ENCODE peak calls at places on chromosomes 16 and 17, in four cellular contexts. D, B, H and Z are unnamed samples.

GRCh38 chr17:50863221-50863843 is 2.8 kb downstream of the TOB1 start:
- DNase-seq in D (peak), B (peak), H (peak), Z (no peak)

GRCh38 chr17:17235212-17236174 is 1.5 kb downstream of the FLCN start:
- DNase-seq in D (peak), B (no peak), H (no peak), Z (no peak)

GRCh38 chr17:8794636-8795035 is 4.5 kb downstream of the MFSD6L start:
- DNase-seq in D (no peak), B (no peak), H (no peak), Z (no peak)

GRCh38 chr17:34171245-34171818 is 83.8 kb upstream of the CCL2 start:
- DNase-seq in D (peak), B (peak), H (peak), Z (no peak)

GRCh38 chr16:1167276-1168107 is 14.6 kb downstream of the CACNA1H start:
- DNase-seq in D (no peak), B (no peak), H (no peak), Z (no peak)

GRCh38 chr17:21379080-21379711 is 3.0 kb downstream of the KCNJ12 start:
- DNase-seq in D (no peak), B (no peak), H (peak), Z (no peak)

GRCh38 chr17:18146259-18146658 is 37.4 kb upstream of the ALKBH5 start:
- DNase-seq in D (no peak), B (no peak), H (no peak), Z (no peak)

GRCh38 chr16:61432421-61432820 is 603.8 kb downstream of the CDH8 start:
- DNase-seq in D (no peak), B (no peak), H (no peak), Z (no peak)

GRCh38 chr17:40329981-40330794 is 21.2 kb downstream of the RARA start:
- DNase-seq in D (no peak), B (no peak), H (no peak), Z (no peak)

GRCh38 chr16:27699540-27699939 is 149.6 kb downstream of the KATNIP start:
- DNase-seq in D (no peak), B (no peak), H (no peak), Z (no peak)

GRCh38 chr17:77437747-77438146 is 297.0 kb downstream of the SEC14L1 start:
- DNase-seq in D (no peak), B (no peak), H (no peak), Z (no peak)

GRCh38 chr17:44738214-44738906 is 20.4 kb upstream of the ADAM11 start:
- DNase-seq in D (no peak), B (peak), H (no peak), Z (no peak)

GRCh38 chr17:78822552-78822951 is 18.1 kb downstream of the USP36 start:
- DNase-seq in D (peak), B (no peak), H (no peak), Z (no peak)

GRCh38 chr17:82860606-82861392 is 21.0 kb upstream of the ZNF750 start:
- DNase-seq in D (no peak), B (no peak), H (no peak), Z (no peak)

GRCh38 chr17:48388955-48389764 is 40.9 kb downstream of the SKAP1 start:
- DNase-seq in D (no peak), B (no peak), H (no peak), Z (no peak)

GRCh38 chr17:39979021-39979660 is 1.5 kb upstream of the PSMD3 start:
- DNase-seq in D (peak), B (no peak), H (no peak), Z (peak)

GRCh38 chr16:65111306-65111705 is 10.6 kb downstream of the CDH11 start:
- DNase-seq in D (no peak), B (no peak), H (peak), Z (no peak)

GRCh38 chr16:15672514-15673167 is 22.6 kb downstream of the NDE1 start:
- DNase-seq in D (peak), B (no peak), H (peak), Z (peak)

GRCh38 chr16:4091638-4092037 is 24.6 kb downstream of the ADCY9 start:
- DNase-seq in D (no peak), B (no peak), H (no peak), Z (no peak)

GRCh38 chr16:48160575-48160974 is 4.8 kb upstream of the ABCC12 start:
- DNase-seq in D (no peak), B (no peak), H (no peak), Z (no peak)

GRCh38 chr17:78441271-78441986 is 63.0 kb downstream of the PGS1 start:
- DNase-seq in D (no peak), B (no peak), H (no peak), Z (no peak)

GRCh38 chr17:4999429-5000093 is 1.8 kb downstream of the KIF1C start:
- DNase-seq in D (no peak), B (no peak), H (no peak), Z (no peak)

GRCh38 chr16:47037396-47037745 is 63.9 kb upstream of the DNAJA2 start:
- DNase-seq in D (no peak), B (peak), H (peak), Z (no peak)

GRCh38 chr16:30144017-30144416 is 21.0 kb upstream of the MAPK3 start:
- DNase-seq in D (no peak), B (no peak), H (no peak), Z (no peak)

GRCh38 chr17:61405047-61405685 is 5.5 kb downstream of the TBX2 start:
- DNase-seq in D (peak), B (peak), H (no peak), Z (no peak)

GRCh38 chr16:72560617-72561016 is 388.7 kb upstream of the PMFBP1 start:
- DNase-seq in D (peak), B (no peak), H (no peak), Z (no peak)

GRCh38 chr17:78763561-78763960 is 18.5 kb downstream of the CYTH1 start:
- DNase-seq in D (no peak), B (no peak), H (no peak), Z (no peak)

GRCh38 chr17:46092996-46093395 is 93.9 kb downstream of the STH start:
- DNase-seq in D (peak), B (no peak), H (no peak), Z (no peak)

GRCh38 chr17:73634629-73635028 is 9.6 kb downstream of the SDK2 start:
- DNase-seq in D (no peak), B (no peak), H (no peak), Z (no peak)

GRCh38 chr16:72469932-72470331 is 298.0 kb upstream of the PMFBP1 start:
- DNase-seq in D (no peak), B (no peak), H (no peak), Z (no peak)

GRCh38 chr16:23754594-23755483 is at the start of gene CHP2:
- DNase-seq in D (no peak), B (peak), H (peak), Z (no peak)

GRCh38 chr16:53094013-53094630 is 39.3 kb downstream of the CHD9 start:
- DNase-seq in D (no peak), B (no peak), H (peak), Z (no peak)

GRCh38 chr17:56594528-56595418 is 1.3 kb downstream of the NOG start:
- DNase-seq in D (no peak), B (peak), H (no peak), Z (no peak)

GRCh38 chr16:62870554-62870953 is 834.3 kb upstream of the CDH8 start:
- DNase-seq in D (no peak), B (no peak), H (no peak), Z (no peak)

GRCh38 chr16:14307623-14308356 is 236.7 kb downstream of the MRTFB start:
- DNase-seq in D (no peak), B (peak), H (no peak), Z (no peak)

GRCh38 chr16:87592018-87592712 is 10.1 kb upstream of the JPH3 start:
- DNase-seq in D (no peak), B (no peak), H (no peak), Z (no peak)

GRCh38 chr17:39666601-39667261 is 1.5 kb upstream of the PNMT start:
- DNase-seq in D (no peak), B (no peak), H (no peak), Z (no peak)

GRCh38 chr16:64343061-64343819 is 778.6 kb downstream of the CDH11 start:
- DNase-seq in D (no peak), B (no peak), H (no peak), Z (no peak)

GRCh38 chr16:714558-715447 is at the start of gene METRN:
- DNase-seq in D (peak), B (peak), H (peak), Z (no peak)

GRCh38 chr17:75897076-75898019 is 597 bp upstream of the TRIM65 start:
- DNase-seq in D (no peak), B (peak), H (peak), Z (no peak)
- H3K9ac ChIP-seq in D (peak), B (no peak), H (peak), Z (no peak)

DNA sequence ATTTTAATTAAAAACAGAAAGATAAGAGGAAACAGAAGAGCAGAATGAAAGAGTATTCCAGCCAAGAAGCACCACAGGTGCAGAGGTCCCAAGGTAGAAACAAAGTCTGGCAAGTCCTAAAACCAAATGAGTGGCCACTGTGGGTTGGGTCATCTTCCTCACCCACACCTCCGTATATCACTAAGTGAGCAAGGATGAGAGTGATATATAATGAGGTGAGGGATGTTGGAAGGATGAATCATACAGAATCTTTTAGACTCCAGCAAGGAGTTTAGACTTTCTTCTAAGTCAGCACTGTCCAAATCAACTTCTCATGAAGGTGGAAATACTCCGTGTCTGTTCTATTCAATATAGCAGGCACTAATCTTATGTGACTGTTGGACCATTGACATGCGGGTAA is 70.8 kb downstream of the SHISA9 start:
- DNase-seq in D (no peak), B (no peak), H (no peak), Z (no peak)
- H3K27ac ChIP-seq in D (no peak), B (no peak), H (no peak), Z (no peak)

DNA sequence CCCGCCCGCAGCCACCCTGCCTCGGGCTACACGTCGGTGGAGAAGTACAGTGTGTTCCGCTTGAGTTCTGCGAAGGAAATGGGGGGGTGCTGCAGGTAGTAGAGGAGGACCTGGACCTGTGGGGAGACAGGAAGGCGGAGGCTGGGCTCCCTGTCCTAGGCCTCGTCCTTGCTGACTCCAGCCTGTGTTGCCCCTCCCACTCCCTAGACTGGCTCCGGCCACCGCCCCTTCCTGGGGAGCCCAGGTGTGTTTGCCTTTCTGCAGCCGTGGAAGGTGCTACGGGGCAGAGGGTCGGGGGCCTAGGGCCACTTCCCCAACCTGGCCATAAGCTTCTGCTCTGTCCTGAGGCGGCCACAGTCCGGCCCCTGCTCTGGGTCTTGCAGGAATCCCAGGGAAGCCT is 9.1 kb downstream of the TIMM22 start:
- DNase-seq in D (no peak), B (no peak), H (peak), Z (no peak)
- H3K9ac ChIP-seq in D (no peak), B (no peak), H (no peak), Z (no peak)

GRCh38 chr16:54284319-54284930 is 2.2 kb downstream of the IRX3 start:
- DNase-seq in D (no peak), B (peak), H (no peak), Z (no peak)

GRCh38 chr16:54284931-54285413 is 1.6 kb downstream of the IRX3 start:
- DNase-seq in D (no peak), B (peak), H (no peak), Z (no peak)

GRCh38 chr16:54282923-54283734 is 3.5 kb downstream of the IRX3 start:
- DNase-seq in D (no peak), B (peak), H (no peak), Z (no peak)

GRCh38 chr16:54282202-54282922 is 4.2 kb downstream of the IRX3 start:
- DNase-seq in D (no peak), B (peak), H (peak), Z (no peak)

GRCh38 chr16:54283735-54284318 is 2.8 kb downstream of the IRX3 start:
- DNase-seq in D (no peak), B (no peak), H (no peak), Z (no peak)
- H3K27ac ChIP-seq in D (no peak), B (no peak), H (no peak), Z (no peak)

GRCh38 chr16:81715358-81716196 is 63.5 kb upstream of the PLCG2 start:
- DNase-seq in D (no peak), B (no peak), H (no peak), Z (no peak)
- H3K9ac ChIP-seq in D (no peak), B (no peak), H (no peak), Z (no peak)

GRCh38 chr17:1109606-1110523 is 69.9 kb downstream of the ABR start:
- DNase-seq in D (no peak), B (peak), H (peak), Z (no peak)

GRCh38 chr17:1112875-1113274 is 66.9 kb downstream of the ABR start:
- DNase-seq in D (no peak), B (peak), H (no peak), Z (no peak)

GRCh38 chr17:1110524-1110843 is 69.3 kb downstream of the ABR start:
- DNase-seq in D (no peak), B (no peak), H (no peak), Z (no peak)

GRCh38 chr17:1110844-1111598 is 68.8 kb downstream of the ABR start:
- DNase-seq in D (peak), B (peak), H (peak), Z (peak)

DNA sequence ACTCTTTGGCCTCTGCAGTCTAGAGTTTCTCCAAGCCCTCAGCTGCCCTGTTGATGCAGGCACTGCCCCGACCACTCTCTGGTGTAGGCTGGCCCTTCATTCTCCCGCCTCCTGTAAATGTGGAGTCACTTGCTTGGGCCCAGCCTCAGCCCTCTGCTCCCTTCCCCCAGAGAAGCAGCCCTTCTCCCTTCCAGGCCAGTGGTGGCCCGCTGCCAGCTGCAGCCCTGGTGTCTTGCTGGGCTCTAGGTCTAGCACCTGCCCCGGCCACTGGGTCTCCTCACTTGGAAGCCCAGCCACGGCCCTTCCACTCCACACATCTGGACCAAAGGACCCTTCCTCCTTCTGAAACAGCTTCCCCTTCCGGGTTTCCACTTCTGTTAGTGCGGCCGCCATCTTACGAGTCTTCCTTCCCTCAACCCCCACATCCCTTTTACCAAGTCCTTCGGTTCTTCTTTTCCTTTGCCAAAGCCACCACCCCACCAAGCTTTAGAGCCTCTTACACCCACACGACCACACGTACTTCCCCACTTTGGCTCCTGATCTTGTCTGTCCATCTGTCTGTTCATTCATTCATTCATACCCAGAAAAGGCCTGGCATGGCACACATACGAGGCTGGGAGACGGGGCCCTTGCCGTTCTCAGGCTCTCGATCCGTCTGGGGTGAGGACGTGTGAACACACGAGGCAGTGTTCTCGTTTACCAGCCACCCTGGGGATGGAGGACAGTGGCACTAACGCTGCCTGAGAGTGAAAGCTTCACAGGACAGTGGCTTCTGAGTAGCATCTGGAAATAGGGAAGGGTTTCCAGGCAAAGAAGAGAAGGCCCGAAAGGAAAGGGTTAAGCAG is 68.0 kb downstream of the ABR start:
- DNase-seq in D (no peak), B (no peak), H (peak), Z (no peak)
- H3K27ac ChIP-seq in D (peak), B (peak), H (peak), Z (peak)

GRCh38 chr16:69040144-69040909 is 65.1 kb upstream of the HAS3 start:
- DNase-seq in D (peak), B (no peak), H (no peak), Z (no peak)
- H3K9ac ChIP-seq in D (no peak), B (no peak), H (no peak), Z (no peak)

GRCh38 chr17:68260051-68260762 is 12.4 kb downstream of the AMZ2 start:
- DNase-seq in D (no peak), B (no peak), H (no peak), Z (no peak)
- H3K27ac ChIP-seq in D (no peak), B (no peak), H (no peak), Z (no peak)

DNA sequence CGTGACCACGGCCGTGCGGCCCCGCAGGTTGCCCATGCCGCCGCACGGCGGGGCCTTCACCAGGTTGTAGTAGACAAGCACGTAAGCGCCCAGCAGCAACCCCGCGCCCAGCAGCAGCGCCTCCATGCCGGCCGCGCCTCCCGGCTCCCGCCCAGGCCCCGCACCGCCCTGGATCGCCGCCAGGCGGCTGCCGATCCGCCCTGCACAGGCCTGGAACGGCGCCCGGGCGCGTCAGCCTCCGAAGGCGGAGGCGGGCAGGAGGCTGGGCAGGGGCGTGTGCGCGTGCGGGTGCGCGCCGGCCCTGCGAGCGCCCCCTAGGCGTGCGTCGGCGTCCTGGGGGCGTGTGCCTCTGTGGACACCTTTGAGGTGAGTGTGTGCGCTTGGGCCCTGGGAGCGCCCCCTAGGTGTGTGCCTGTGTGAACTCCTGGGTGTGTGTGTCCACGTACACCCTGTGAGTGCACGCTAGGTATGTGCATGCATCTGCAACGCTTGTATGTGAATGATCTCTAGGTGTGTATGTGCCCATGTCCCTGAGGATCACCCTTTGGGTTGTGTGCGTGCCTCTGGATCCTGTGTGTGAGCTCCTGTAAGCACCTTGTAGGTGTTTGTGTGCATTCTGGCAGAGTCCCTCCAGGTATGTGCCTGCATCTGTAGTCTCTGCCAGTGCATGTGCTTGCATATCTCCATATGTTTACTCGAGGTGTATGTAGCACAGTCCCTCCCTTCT is at the start of gene DHRS13:
- DNase-seq in D (peak), B (peak), H (peak), Z (peak)
- H3K9ac ChIP-seq in D (peak), B (peak), H (peak), Z (peak)

GRCh38 chr16:89531821-89532526 is 23.8 kb downstream of the SPG7 start:
- DNase-seq in D (no peak), B (no peak), H (no peak), Z (no peak)
- H3K27ac ChIP-seq in D (no peak), B (no peak), H (no peak), Z (no peak)